ENCODE peak calls at places on chromosomes 3 and 15, in nine cellular contexts. H is aorta; E is NCI-H460; L is A673; P is activated T-cell treated with anti-CD3 and anti-CD28 coated beads for 1 hour; B is HTR-8/SVneo; K is HT-29; X is 8988T; F is CD4-positive, alpha-beta T cell. C is an unnamed sample.

GRCh38 chr3:141764946-141765345 is 1.7 kb downstream of the GRK7 start:
- DNase-seq in K (no peak), L (no peak), H (no peak), E (no peak), B (no peak), P (no peak), F (no peak), X (no peak), C (no peak)

GRCh38 chr15:39588531-39589192 is 7.8 kb downstream of the THBS1 start:
- DNase-seq in X (no peak), F (no peak), B (no peak), H (no peak), P (no peak), K (no peak), L (no peak), E (no peak), C (peak)

GRCh38 chr3:51799879-51800757 is 21.1 kb upstream of the IQCF6 start:
- DNase-seq in K (peak), X (no peak), H (no peak), P (no peak), B (peak), L (peak), E (peak), F (no peak), C (peak)

GRCh38 chr3:22450785-22451400 is 699.9 kb upstream of the ZNF385D start:
- DNase-seq in E (no peak), P (no peak), F (no peak), K (no peak), H (no peak), X (no peak), B (no peak), L (no peak), C (peak)

GRCh38 chr3:41660510-41660909 is 301.4 kb downstream of the ULK4 start:
- DNase-seq in F (no peak), B (no peak), P (no peak), E (no peak), X (no peak), L (no peak), K (no peak), H (no peak), C (no peak)

GRCh38 chr3:179324270-179324754 is 1.5 kb downstream of the ZNF639 start:
- DNase-seq in X (peak), E (no peak), K (peak), B (no peak), L (peak), F (no peak), H (no peak), P (no peak), C (peak)

GRCh38 chr3:58617338-58617761 is 40.2 kb upstream of the FAM107A start:
- DNase-seq in F (no peak), H (no peak), E (no peak), P (no peak), B (no peak), X (no peak), L (no peak), K (no peak), C (no peak)

GRCh38 chr3:88626426-88627120 is 476.8 kb downstream of the C3orf38 start:
- DNase-seq in K (no peak), X (no peak), P (no peak), L (no peak), F (no peak), B (no peak), H (no peak), E (no peak), C (no peak)

GRCh38 chr15:101004500-101004899 is 85.3 kb downstream of the LRRK1 start:
- DNase-seq in F (no peak), E (no peak), X (no peak), K (no peak), L (no peak), P (no peak), H (no peak), B (no peak), C (no peak)

GRCh38 chr15:66940368-66940767 is 125.0 kb upstream of the SMAD3 start:
- DNase-seq in X (no peak), K (no peak), B (no peak), H (no peak), E (peak), F (no peak), L (no peak), P (no peak), C (no peak)

GRCh38 chr3:34178415-34178814 is 380.0 kb downstream of the PDCD6IP start:
- DNase-seq in X (no peak), L (no peak), F (no peak), K (no peak), E (no peak), H (no peak), B (no peak), P (no peak), C (peak)

GRCh38 chr15:29270169-29270955 is 740 bp upstream of the NSMCE3 start:
- DNase-seq in X (no peak), F (peak), B (no peak), K (peak), H (no peak), E (no peak), P (no peak), L (no peak), C (peak)

GRCh38 chr3:50608278-50608677 is 3.3 kb downstream of the CISH start:
- DNase-seq in E (no peak), K (no peak), H (no peak), P (no peak), L (no peak), F (no peak), B (no peak), X (no peak), C (no peak)

GRCh38 chr3:59422312-59422711 is 372.5 kb upstream of the CFAP20DC start:
- DNase-seq in H (no peak), P (no peak), L (no peak), X (no peak), B (no peak), F (no peak), E (no peak), K (no peak), C (peak)

GRCh38 chr15:44296625-44297524 is 8.4 kb downstream of the GOLM2 start:
- DNase-seq in H (no peak), X (no peak), F (no peak), P (no peak), B (peak), E (peak), L (peak), K (peak), C (peak)

GRCh38 chr15:68274184-68274848 is 3.2 kb upstream of the FEM1B start:
- DNase-seq in E (no peak), H (no peak), B (no peak), X (no peak), F (no peak), K (no peak), P (no peak), L (no peak), C (no peak)

GRCh38 chr3:141699349-141699748 is 38.7 kb upstream of the RNF7 start:
- DNase-seq in B (no peak), K (no peak), F (no peak), H (no peak), P (no peak), L (no peak), X (no peak), E (no peak), C (no peak)

GRCh38 chr3:135965129-135965505 is 411 bp upstream of the PPP2R3A start:
- DNase-seq in E (no peak), B (peak), H (no peak), X (no peak), P (no peak), L (no peak), F (no peak), K (no peak), C (peak)

GRCh38 chr15:79505956-79506355 is 73.8 kb downstream of the MINAR1 start:
- DNase-seq in F (no peak), P (no peak), L (no peak), B (no peak), H (no peak), X (no peak), E (no peak), K (no peak), C (no peak)

GRCh38 chr3:159982442-159982841 is 6.2 kb upstream of the IL12A start:
- DNase-seq in B (no peak), K (no peak), E (no peak), P (no peak), H (no peak), L (no peak), F (no peak), X (no peak), C (peak)

GRCh38 chr3:145125307-145125706 is 1035.7 kb downstream of the PLOD2 start:
- DNase-seq in E (no peak), H (no peak), F (no peak), B (no peak), L (peak), X (no peak), P (no peak), K (no peak), C (peak)

GRCh38 chr15:60479711-60480110 is 769 bp upstream of the ICE2 start:
- DNase-seq in F (no peak), B (no peak), L (no peak), H (no peak), E (no peak), P (no peak), K (no peak), X (no peak), C (peak)

GRCh38 chr3:173342679-173343078 is 54.9 kb upstream of the NLGN1 start:
- DNase-seq in E (no peak), K (no peak), P (no peak), H (no peak), L (no peak), B (no peak), F (no peak), X (no peak), C (no peak)

GRCh38 chr15:89486726-89487050 is 9.7 kb downstream of the RHCG start:
- DNase-seq in K (no peak), F (peak), P (peak), H (peak), B (no peak), E (no peak), L (peak), X (no peak), C (no peak)

GRCh38 chr15:79050341-79050740 is 40.2 kb downstream of the RASGRF1 start:
- DNase-seq in F (no peak), K (no peak), X (no peak), E (no peak), B (no peak), L (no peak), H (no peak), P (no peak), C (no peak)

GRCh38 chr3:43316783-43317460 is 30.6 kb downstream of the SNRK start:
- DNase-seq in L (no peak), P (no peak), F (no peak), X (no peak), K (no peak), B (no peak), H (no peak), E (no peak), C (peak)

GRCh38 chr3:47573190-47574172 is 5.2 kb downstream of the CSPG5 start:
- DNase-seq in H (no peak), B (no peak), E (no peak), P (no peak), K (no peak), L (no peak), X (no peak), F (no peak), C (no peak)

GRCh38 chr3:51591231-51591630 is 52.7 kb downstream of the RAD54L2 start:
- DNase-seq in X (no peak), K (no peak), F (no peak), P (no peak), E (no peak), H (no peak), L (peak), B (no peak), C (peak)

GRCh38 chr3:14323401-14324223 is 78.8 kb upstream of the SLC6A6 start:
- DNase-seq in H (no peak), K (no peak), E (no peak), P (no peak), F (no peak), B (no peak), L (no peak), X (no peak), C (no peak)

GRCh38 chr15:58441376-58442070 is 9.7 kb downstream of the LIPC start:
- DNase-seq in E (no peak), K (peak), B (peak), H (no peak), X (no peak), F (no peak), L (no peak), P (no peak), C (peak)

GRCh38 chr3:8868996-8869395 is 94.3 kb downstream of the RAD18 start:
- DNase-seq in B (no peak), E (no peak), K (peak), L (no peak), H (no peak), P (no peak), X (no peak), F (no peak), C (no peak)

GRCh38 chr15:91857772-91858171 is 4.3 kb downstream of the SLCO3A1 start:
- DNase-seq in P (no peak), K (no peak), X (no peak), B (no peak), H (no peak), F (no peak), L (no peak), E (no peak), C (no peak)

GRCh38 chr15:31254431-31255175 is 72.0 kb upstream of the KLF13 start:
- DNase-seq in H (peak), L (no peak), E (no peak), X (no peak), P (no peak), F (no peak), K (peak), B (peak), C (peak)

GRCh38 chr3:176055851-176056250 is 1141.4 kb downstream of the TBL1XR1 start:
- DNase-seq in X (no peak), L (no peak), K (no peak), H (no peak), E (no peak), B (no peak), F (no peak), P (no peak), C (no peak)

GRCh38 chr3:195001961-195002861 is 268.7 kb downstream of the XXYLT1 start:
- DNase-seq in L (peak), B (peak), K (peak), F (peak), E (peak), H (no peak), P (no peak), X (peak), C (peak)

GRCh38 chr15:69081310-69082004 is 67.0 kb downstream of the NOX5 start:
- DNase-seq in K (no peak), P (no peak), E (peak), F (no peak), B (no peak), X (no peak), H (peak), L (peak), C (peak)

GRCh38 chr3:25262322-25262721 is 165.7 kb upstream of the RARB start:
- DNase-seq in K (no peak), L (no peak), F (no peak), P (no peak), H (no peak), X (no peak), E (no peak), B (no peak), C (no peak)